ENCODE peak calls at places on chromosomes 16 and 17, in four cellular contexts. F, V, Y and C are unnamed samples.

GRCh38 chr17:75616521-75617122 is 16.6 kb upstream of the SMIM5 start:
- DNase-seq in Y (peak), V (no peak), F (no peak), C (no peak)

GRCh38 chr16:69724981-69725479 is 1.3 kb downstream of the NQO1 start:
- DNase-seq in Y (peak), F (no peak), V (no peak), C (peak)

GRCh38 chr17:1491406-1492248 is 859 bp downstream of the MYO1C start:
- DNase-seq in V (no peak), Y (peak), F (peak), C (no peak)

GRCh38 chr16:68155425-68155824 is 70.3 kb downstream of the NFATC3 start:
- DNase-seq in V (no peak), Y (no peak), F (no peak), C (peak)

GRCh38 chr16:51392651-51393187 is 241.6 kb upstream of the SALL1 start:
- DNase-seq in F (no peak), Y (no peak), V (no peak), C (no peak)

GRCh38 chr17:73013299-73013698 is 79.2 kb downstream of the SLC39A11 start:
- DNase-seq in F (no peak), V (no peak), Y (no peak), C (no peak)

GRCh38 chr17:17077861-17078732 is 35.8 kb downstream of the MPRIP start:
- DNase-seq in V (no peak), F (no peak), Y (no peak), C (peak)

GRCh38 chr16:4404247-4404966 is 12.0 kb downstream of the CORO7 start:
- DNase-seq in Y (peak), F (peak), V (no peak), C (peak)

GRCh38 chr16:24024971-24025370 is 189.2 kb downstream of the PRKCB start:
- DNase-seq in F (no peak), Y (peak), V (no peak), C (no peak)

GRCh38 chr16:78237346-78237745 is 137.9 kb downstream of the WWOX start:
- DNase-seq in Y (no peak), V (no peak), F (no peak), C (no peak)

GRCh38 chr17:82565551-82565950 is 46.0 kb downstream of the FOXK2 start:
- DNase-seq in V (no peak), Y (no peak), F (no peak), C (no peak)

GRCh38 chr17:72691601-72692000 is 400.9 kb downstream of the SLC39A11 start:
- DNase-seq in V (no peak), F (no peak), Y (no peak), C (no peak)

GRCh38 chr17:61065263-61065773 is 334.3 kb upstream of the TBX2 start:
- DNase-seq in V (no peak), F (peak), Y (no peak), C (peak)

GRCh38 chr17:27105636-27106035 is 188.3 kb upstream of the WSB1 start:
- DNase-seq in V (no peak), Y (no peak), F (no peak), C (no peak)
- TF ChIP-seq NFIC in V (no peak), Y (no peak), F (no peak), C (no peak)

GRCh38 chr16:82763371-82763770 is 136.6 kb downstream of the CDH13 start:
- DNase-seq in F (no peak), Y (no peak), V (no peak), C (no peak)

GRCh38 chr16:82758904-82759303 is 132.1 kb downstream of the CDH13 start:
- DNase-seq in F (no peak), Y (no peak), V (no peak), C (no peak)

GRCh38 chr16:82758406-82758805 is 131.6 kb downstream of the CDH13 start:
- DNase-seq in Y (peak), V (no peak), F (no peak), C (no peak)

GRCh38 chr16:82761236-82761635 is 134.5 kb downstream of the CDH13 start:
- DNase-seq in F (no peak), V (no peak), Y (no peak), C (no peak)

GRCh38 chr16:82761858-82762257 is 135.1 kb downstream of the CDH13 start:
- DNase-seq in Y (no peak), F (no peak), V (no peak), C (no peak)
- H3K4me3 ChIP-seq in Y (no peak), F (peak), V (no peak), C (no peak)

GRCh38 chr17:55344514-55344997 is 77.1 kb downstream of the MMD start:
- DNase-seq in F (peak), Y (peak), V (no peak), C (no peak)

GRCh38 chr17:55346658-55347057 is 75.0 kb downstream of the MMD start:
- DNase-seq in V (no peak), Y (peak), F (no peak), C (no peak)

GRCh38 chr17:55343114-55343513 is 78.4 kb downstream of the HLF start:
- DNase-seq in Y (no peak), V (no peak), F (no peak), C (no peak)

GRCh38 chr17:55343900-55344513 is 77.6 kb downstream of the MMD start:
- DNase-seq in V (no peak), Y (no peak), F (no peak), C (no peak)

DNA sequence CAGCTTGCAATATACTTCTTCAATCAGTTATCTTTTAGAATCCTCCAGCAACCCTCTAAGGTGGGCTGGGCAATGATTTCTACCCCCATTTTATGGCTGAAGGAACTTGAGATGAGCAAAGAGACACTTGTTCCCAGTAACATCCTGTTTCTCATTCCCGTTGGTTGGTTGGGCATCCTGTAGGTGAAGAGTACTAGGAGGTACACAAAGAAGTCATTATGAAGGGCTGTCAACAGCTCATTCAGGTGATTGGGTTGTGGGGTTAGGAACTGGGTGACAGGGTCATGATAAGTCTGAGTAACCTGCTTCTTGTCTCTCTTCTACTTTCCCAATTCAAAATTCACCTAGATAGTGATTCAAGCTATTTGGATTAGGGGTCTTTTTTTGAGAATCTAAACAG is 76.5 kb downstream of the MMD start:
- DNase-seq in Y (no peak), V (no peak), F (no peak), C (no peak)
- TF ChIP-seq NFIC in Y (no peak), V (no peak), F (no peak), C (no peak)

GRCh38 chr16:80552277-80552676 is 11.5 kb downstream of the DYNLRB2 start:
- DNase-seq in F (no peak), Y (no peak), V (no peak), C (no peak)
- H3K4me3 ChIP-seq in F (no peak), Y (no peak), V (no peak), C (no peak)

GRCh38 chr17:49162866-49163265 is 30.3 kb downstream of the B4GALNT2 start:
- DNase-seq in Y (no peak), F (no peak), V (no peak), C (no peak)

GRCh38 chr17:49151996-49152395 is 19.4 kb downstream of the B4GALNT2 start:
- DNase-seq in V (no peak), Y (no peak), F (no peak), C (no peak)

GRCh38 chr17:49156256-49156655 is 23.7 kb downstream of the B4GALNT2 start:
- DNase-seq in Y (no peak), F (no peak), V (no peak), C (no peak)

GRCh38 chr17:49157784-49158183 is 25.2 kb downstream of the B4GALNT2 start:
- DNase-seq in V (no peak), F (no peak), Y (peak), C (no peak)
- TF ChIP-seq NFIC in V (no peak), F (no peak), Y (no peak), C (no peak)

GRCh38 chr16:3212567-3212966 is 22.4 kb downstream of the ZNF200 start:
- DNase-seq in V (no peak), F (no peak), Y (no peak), C (no peak)

GRCh38 chr16:3215601-3216262 is 19.2 kb downstream of the ZNF200 start:
- DNase-seq in Y (no peak), F (no peak), V (no peak), C (no peak)

GRCh38 chr16:3216263-3216640 is 18.7 kb downstream of the ZNF200 start:
- DNase-seq in Y (no peak), V (no peak), F (no peak), C (no peak)

GRCh38 chr16:3212006-3212405 is 23.0 kb downstream of the ZNF200 start:
- DNase-seq in V (no peak), Y (no peak), F (no peak), C (no peak)

GRCh38 chr16:3214904-3215600 is 19.9 kb downstream of the ZNF200 start:
- DNase-seq in Y (no peak), F (no peak), V (no peak), C (no peak)
- H3K4me3 ChIP-seq in Y (no peak), F (no peak), V (peak), C (no peak)

GRCh38 chr16:57824880-57825279 is 22.6 kb upstream of the KIFC3 start:
- DNase-seq in V (no peak), Y (no peak), F (no peak), C (peak)

GRCh38 chr16:57822861-57823260 is 20.6 kb upstream of the KIFC3 start:
- DNase-seq in Y (no peak), F (no peak), V (no peak), C (no peak)

GRCh38 chr16:57825298-57826039 is 23.2 kb upstream of the KIFC3 start:
- DNase-seq in V (no peak), F (no peak), Y (no peak), C (no peak)

GRCh38 chr16:57822018-57822553 is 19.8 kb upstream of the KIFC3 start:
- DNase-seq in F (no peak), V (no peak), Y (no peak), C (no peak)

DNA sequence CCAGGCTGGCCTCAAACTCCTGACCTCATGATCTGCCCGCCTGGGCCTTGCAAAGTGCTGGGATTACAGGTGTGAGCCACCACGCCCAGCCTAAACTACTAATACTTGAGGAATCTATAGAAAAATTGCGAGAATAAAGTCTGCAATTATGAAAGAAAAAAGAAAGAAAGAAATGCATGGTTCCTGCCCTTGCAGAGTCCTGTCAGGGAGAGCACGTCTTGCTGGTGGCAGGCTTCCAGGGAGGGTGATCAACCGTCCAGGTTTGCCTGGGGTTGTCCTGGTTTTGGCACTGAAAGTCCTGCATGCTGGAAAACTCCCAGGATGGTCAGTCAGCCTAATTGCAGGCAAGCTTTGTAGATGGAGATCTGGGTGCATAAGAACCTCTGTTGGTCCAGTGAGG is 21.5 kb upstream of the KIFC3 start:
- DNase-seq in Y (no peak), F (no peak), V (no peak), C (no peak)
- TF ChIP-seq NFIC in Y (no peak), F (no peak), V (no peak), C (no peak)

DNA sequence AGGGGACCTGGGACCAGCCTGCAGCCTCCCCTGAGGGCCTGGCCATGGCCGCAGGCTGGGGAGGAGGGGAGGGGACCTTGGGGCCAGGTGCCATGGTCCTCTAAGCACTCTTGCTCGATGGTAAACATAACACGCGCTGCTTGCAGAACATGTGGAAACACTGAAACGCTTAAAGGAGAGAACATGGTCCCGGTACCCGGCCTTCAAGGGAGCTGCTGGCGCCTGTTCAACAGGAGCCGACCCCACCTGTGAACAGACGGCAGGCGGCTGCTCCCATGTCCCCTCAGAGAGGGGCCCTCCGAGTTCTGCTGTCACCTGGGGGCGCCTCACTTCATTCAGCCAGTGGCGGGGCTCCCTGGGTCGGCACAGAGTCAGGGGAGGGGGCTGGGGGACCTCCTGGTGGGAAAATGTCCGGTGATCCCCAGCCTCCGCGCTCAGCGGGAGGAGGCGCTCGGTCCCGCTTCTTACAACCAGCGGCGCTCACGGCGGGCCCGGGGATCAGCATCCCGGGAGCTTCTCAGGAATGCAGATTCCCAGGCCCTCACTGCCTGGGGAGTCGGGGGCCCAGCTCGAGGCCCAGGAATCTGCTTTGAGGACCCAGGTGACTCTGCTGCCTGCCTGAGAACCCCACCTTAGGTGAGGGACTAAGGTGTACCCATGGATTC is 854 bp upstream of the SSTR5 start:
- DNase-seq in F (no peak), Y (no peak), V (no peak), C (no peak)
- H3K4me3 ChIP-seq in F (no peak), Y (no peak), V (no peak), C (no peak)